ENCODE peak calls at places on chromosomes 11 and 22, in six cellular contexts. K is HCT116, J is PC-3, T is MM.1S, P is GM23248, D is Karpas-422. H is an unnamed sample. For H3K9me2, the result is how much of the 10 kb centered on the place peaks cover.

GRCh38 chr11:23555085-23555484 is 694.8 kb upstream of the CCDC179 start:
- DNase-seq in K (no peak), J (peak), T (no peak), P (peak), D (no peak), H (no peak)

GRCh38 chr11:7905549-7905948 is 25.5 kb downstream of the OR10A6 start:
- DNase-seq in K (no peak), J (no peak), T (no peak), P (peak), D (no peak), H (no peak)

GRCh38 chr22:28064941-28065340 is 145.9 kb upstream of the PITPNB start:
- DNase-seq in K (no peak), J (no peak), T (no peak), P (no peak), D (no peak), H (no peak)

GRCh38 chr22:35150163-35151107 is 84.5 kb downstream of the ISX start:
- DNase-seq in K (peak), J (peak), T (peak), P (peak), D (peak), H (peak)

GRCh38 chr22:24540470-24540869 is 14.5 kb downstream of the GUCD1 start:
- DNase-seq in K (no peak), J (no peak), T (no peak), P (no peak), D (no peak), H (no peak)

GRCh38 chr11:46743693-46744339 is 24.8 kb downstream of the F2 start:
- DNase-seq in K (no peak), J (no peak), T (no peak), P (no peak), D (no peak), H (no peak)

GRCh38 chr11:86941871-86942208 is 13.4 kb downstream of the FZD4 start:
- DNase-seq in K (no peak), J (peak), T (no peak), P (no peak), D (no peak), H (no peak)

GRCh38 chr11:32255876-32256275 is 165.0 kb downstream of the RCN1 start:
- DNase-seq in K (no peak), J (no peak), T (no peak), P (no peak), D (no peak), H (no peak)

GRCh38 chr22:24768537-24769374 is 5.8 kb downstream of the PIWIL3 start:
- DNase-seq in K (peak), J (peak), T (peak), P (peak), D (peak), H (peak)

GRCh38 chr22:47213571-47214230 is 451.3 kb downstream of the TBC1D22A start:
- DNase-seq in K (peak), J (peak), T (peak), P (peak), D (peak), H (peak)

GRCh38 chr11:85752890-85753581 is 57.9 kb downstream of the SYTL2 start:
- DNase-seq in K (no peak), J (no peak), T (no peak), P (no peak), D (no peak), H (no peak)

GRCh38 chr11:61826930-61827572 is 1.0 kb upstream of the FADS2 start:
- DNase-seq in K (no peak), J (no peak), T (no peak), P (no peak), D (peak), H (peak)

GRCh38 chr11:126140106-126140931 is 71.1 kb downstream of the RPUSD4 start:
- DNase-seq in K (no peak), J (no peak), T (no peak), P (peak), D (no peak), H (no peak)

GRCh38 chr11:8624698-8625097 is 30.7 kb upstream of the STK33 start:
- DNase-seq in K (no peak), J (no peak), T (no peak), P (no peak), D (no peak), H (no peak)

GRCh38 chr11:102680945-102681344 is 24.6 kb downstream of the MMP27 start:
- DNase-seq in K (no peak), J (no peak), T (no peak), P (peak), D (no peak), H (no peak)

GRCh38 chr22:42399315-42400271 is 32.6 kb downstream of the NFAM1 start:
- DNase-seq in K (no peak), J (no peak), T (peak), P (no peak), D (peak), H (peak)

GRCh38 chr22:25048659-25049657 is 96.4 kb downstream of the KIAA1671 start:
- DNase-seq in K (peak), J (peak), T (peak), P (peak), D (peak), H (peak)

GRCh38 chr11:66853242-66854229 is 3.3 kb upstream of the LRFN4 start:
- DNase-seq in K (no peak), J (no peak), T (no peak), P (no peak), D (no peak), H (no peak)

GRCh38 chr22:31872209-31872608 is 72.1 kb upstream of the YWHAH start:
- DNase-seq in K (no peak), J (no peak), T (no peak), P (no peak), D (peak), H (peak)

GRCh38 chr22:39773976-39774539 is 119.5 kb downstream of the ENTHD1 start:
- DNase-seq in K (no peak), J (peak), T (peak), P (no peak), D (no peak), H (no peak)

GRCh38 chr11:2303627-2304155 is 1.9 kb downstream of the TSPAN32 start:
- DNase-seq in K (no peak), J (no peak), T (no peak), P (no peak), D (no peak), H (peak)

GRCh38 chr22:49807780-49808708 is 19.6 kb downstream of the BRD1 start:
- DNase-seq in K (no peak), J (no peak), T (no peak), P (no peak), D (no peak), H (no peak)

GRCh38 chr11:72974487-72975205 is 160.4 kb downstream of the ATG16L2 start:
- DNase-seq in K (no peak), J (no peak), T (peak), P (peak), D (no peak), H (no peak)

GRCh38 chr22:36352775-36353507 is 34.8 kb downstream of the MYH9 start:
- DNase-seq in K (no peak), J (no peak), T (no peak), P (no peak), D (no peak), H (no peak)

GRCh38 chr22:36351921-36352774 is 35.6 kb downstream of the MYH9 start:
- DNase-seq in K (no peak), J (peak), T (no peak), P (no peak), D (no peak), H (no peak)

GRCh38 chr22:36356708-36357694 is 30.8 kb downstream of the MYH9 start:
- DNase-seq in K (no peak), J (peak), T (no peak), P (no peak), D (no peak), H (no peak)

GRCh38 chr22:36355894-36356293 is 31.9 kb downstream of the MYH9 start:
- DNase-seq in K (no peak), J (no peak), T (no peak), P (no peak), D (no peak), H (no peak)

GRCh38 chr22:36355362-36355761 is 32.4 kb downstream of the MYH9 start:
- DNase-seq in K (no peak), J (no peak), T (peak), P (peak), D (no peak), H (no peak)
- H3K9ac ChIP-seq in K (no peak), J (no peak), T (peak), P (peak), D (no peak), H (no peak)

GRCh38 chr11:132898676-132899075 is 633.6 kb downstream of the OPCML start:
- DNase-seq in K (no peak), J (no peak), T (no peak), P (no peak), D (no peak), H (no peak)
- H3K9me2 ChIP-seq in K (under half), J (under half), T (under half), P (under half), D (under half), H (under half)

GRCh38 chr11:63783925-63784592 is 15.5 kb upstream of the ZFTA start:
- DNase-seq in K (no peak), J (no peak), T (no peak), P (no peak), D (no peak), H (peak)
- H3K9ac ChIP-seq in K (no peak), J (no peak), T (no peak), P (no peak), D (no peak), H (no peak)

GRCh38 chr11:132898021-132898420 is 634.3 kb downstream of the OPCML start:
- DNase-seq in K (no peak), J (no peak), T (no peak), P (no peak), D (no peak), H (no peak)
- H3K9me2 ChIP-seq in K (under half), J (under half), T (under half), P (under half), D (under half), H (under half)

DNA sequence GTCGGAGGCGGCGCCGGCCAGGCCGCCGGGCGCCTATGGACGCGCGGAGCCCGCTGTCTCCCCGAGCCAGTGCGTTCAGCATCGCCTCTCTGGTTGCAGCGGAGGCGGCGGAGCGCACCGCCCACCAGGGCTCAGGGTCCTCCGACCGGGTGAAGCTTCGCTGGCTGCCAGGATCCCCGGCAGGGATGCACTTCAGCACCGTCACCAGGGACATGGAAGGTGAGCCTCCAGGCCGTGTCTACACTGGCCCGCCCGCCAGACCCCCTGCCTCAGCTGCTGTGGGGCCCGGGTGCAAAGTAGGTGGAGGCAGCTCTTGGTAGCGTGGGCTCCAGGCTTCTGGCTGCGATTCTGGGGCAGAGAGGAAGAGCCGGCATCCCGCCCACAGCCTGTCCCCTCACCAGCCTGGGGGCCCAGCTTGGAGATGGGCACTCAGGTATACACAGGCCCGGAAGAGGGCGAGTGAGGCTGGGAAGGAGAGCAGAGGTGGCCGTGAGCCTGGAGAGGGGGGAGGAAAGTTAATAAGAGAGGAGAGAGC is 1.1 kb upstream of the TBX1 start:
- DNase-seq in K (no peak), J (no peak), T (no peak), P (peak), D (no peak), H (peak)
- H3K9ac ChIP-seq in K (no peak), J (no peak), T (no peak), P (peak), D (no peak), H (no peak)

DNA sequence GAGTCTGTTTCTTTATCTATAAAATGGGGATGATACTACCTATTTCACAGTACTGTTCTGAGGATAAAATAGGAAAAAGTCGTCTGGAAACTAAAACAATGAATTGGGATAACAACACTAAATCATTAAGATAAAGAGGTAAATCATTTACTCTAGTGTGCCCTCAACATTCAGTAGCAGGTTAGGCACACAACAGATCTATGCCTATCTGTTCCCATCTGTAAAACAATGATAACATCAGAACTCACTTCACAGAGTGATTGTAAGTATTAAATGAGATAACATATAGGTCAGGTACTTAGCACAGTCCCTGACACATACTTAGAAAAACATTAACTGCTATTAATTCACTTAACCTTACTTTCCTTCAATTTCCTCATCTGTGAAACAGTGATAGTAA is 36.9 kb downstream of the PAK1 start:
- DNase-seq in K (no peak), J (no peak), T (no peak), P (no peak), D (no peak), H (no peak)
- H3K9me2 ChIP-seq in K (under half), J (under half), T (under half), P (under half), D (under half), H (under half)